ENCODE peak calls at places on chromosomes 12 and 14, in eight cellular contexts. M, K, Y, H, X, A, Z and R are unnamed samples.

GRCh38 chr12:42589465-42590323 is at the start of gene PRICKLE1:
- DNase-seq in Z (peak), A (peak), H (peak), Y (no peak), X (no peak), M (peak), K (peak), R (peak)

GRCh38 chr12:131222271-131223139 is 268.8 kb downstream of the ADGRD1 start:
- DNase-seq in X (no peak), Y (peak), M (no peak), A (peak), K (no peak), Z (no peak), H (no peak), R (no peak)

GRCh38 chr12:9928607-9929006 is 3.6 kb downstream of the CLEC2A start:
- DNase-seq in A (no peak), K (no peak), Y (no peak), Z (no peak), X (no peak), H (no peak), M (no peak), R (no peak)

GRCh38 chr12:13038491-13039161 is 5.6 kb upstream of the FAM234B start:
- DNase-seq in H (no peak), A (no peak), Y (no peak), Z (peak), K (peak), M (no peak), X (no peak), R (peak)

GRCh38 chr14:50855558-50855957 is 16.3 kb upstream of the ABHD12B start:
- DNase-seq in Y (no peak), X (no peak), K (peak), M (peak), Z (peak), H (no peak), A (no peak), R (no peak)

GRCh38 chr14:65255583-65256443 is 153.5 kb upstream of the MAX start:
- DNase-seq in Z (no peak), Y (no peak), X (peak), A (no peak), H (peak), K (peak), M (peak), R (no peak)

GRCh38 chr14:73248294-73248868 is 11.1 kb downstream of the PAPLN start:
- DNase-seq in K (peak), M (no peak), X (no peak), H (no peak), Z (peak), Y (peak), A (no peak), R (peak)

GRCh38 chr12:32549675-32550079 is 129.4 kb upstream of the DNM1L start:
- DNase-seq in K (peak), X (no peak), A (peak), M (peak), H (no peak), Y (no peak), Z (peak), R (peak)

GRCh38 chr12:125533434-125534029 is 468.3 kb downstream of the AACS start:
- DNase-seq in Y (no peak), X (no peak), K (no peak), H (peak), M (peak), A (no peak), Z (peak), R (no peak)

GRCh38 chr12:19945559-19946485 is 422.5 kb upstream of the PDE3A start:
- DNase-seq in A (peak), K (peak), M (no peak), Z (peak), X (no peak), Y (no peak), H (no peak), R (peak)

GRCh38 chr12:21938879-21939278 is 2.3 kb downstream of the ABCC9 start:
- DNase-seq in Y (no peak), H (no peak), K (no peak), M (no peak), Z (peak), A (no peak), X (no peak), R (no peak)

GRCh38 chr12:21940972-21941521 is at the start of gene ABCC9:
- DNase-seq in Y (no peak), H (peak), K (peak), M (peak), X (no peak), Z (peak), A (peak), R (peak)

GRCh38 chr12:21940549-21940948 is 677 bp downstream of the ABCC9 start:
- DNase-seq in Z (no peak), K (no peak), H (no peak), Y (no peak), M (peak), X (no peak), A (no peak), R (no peak)

GRCh38 chr12:21941522-21942376 is 523 bp upstream of the ABCC9 start:
- DNase-seq in K (peak), Z (peak), A (peak), X (no peak), Y (no peak), H (peak), M (peak), R (peak)

GRCh38 chr12:21939435-21939834 is 1.8 kb downstream of the ABCC9 start:
- DNase-seq in Z (no peak), Y (no peak), K (no peak), M (peak), H (no peak), X (no peak), A (peak), R (no peak)
- H3K4me3 ChIP-seq in Z (peak), Y (no peak), K (no peak), M (no peak), H (no peak), X (no peak), A (no peak), R (no peak)

GRCh38 chr12:104670439-104671406 is 214.0 kb downstream of the CHST11 start:
- DNase-seq in H (no peak), Z (no peak), M (no peak), K (no peak), A (no peak), Y (no peak), X (no peak), R (no peak)
- H3K4me3 ChIP-seq in H (no peak), Z (no peak), M (no peak), K (no peak), A (no peak), Y (peak), X (no peak), R (no peak)

DNA sequence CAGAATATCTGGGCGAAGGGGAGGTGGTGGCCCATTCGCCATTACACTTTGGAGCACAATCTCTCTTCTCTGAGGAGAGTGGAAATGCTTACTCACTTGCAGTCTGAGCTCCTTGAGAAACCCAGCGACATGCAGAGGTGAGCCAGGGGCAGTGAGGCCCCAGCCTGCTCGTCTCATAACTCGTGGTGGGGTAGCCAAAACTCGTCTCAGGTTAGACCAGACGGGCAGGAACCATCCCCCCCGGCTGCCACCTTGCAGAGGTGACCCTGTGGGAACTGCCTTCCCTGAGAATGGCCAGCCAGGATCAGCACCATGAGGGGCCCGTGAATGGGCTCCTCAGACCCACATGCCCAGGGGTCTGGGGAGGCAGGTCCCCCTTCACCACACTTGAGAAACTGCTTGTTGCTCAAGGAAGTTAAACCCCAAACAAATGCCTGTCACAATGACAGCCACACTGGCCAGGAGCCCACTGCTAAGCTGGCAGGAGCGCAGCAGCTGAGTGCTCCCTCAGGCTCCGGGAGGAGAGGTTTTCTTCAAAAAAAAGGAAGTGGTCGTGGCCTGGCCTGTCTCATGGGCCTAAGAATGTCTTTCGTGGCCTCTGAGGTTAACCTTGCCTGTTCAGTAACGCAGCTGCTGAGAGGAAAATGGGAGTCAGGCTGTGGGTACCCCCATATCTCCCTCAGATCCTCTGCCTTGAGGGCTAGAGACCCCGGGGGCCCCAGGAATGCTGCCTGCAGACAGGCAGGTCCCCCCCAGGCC is 9.2 kb upstream of the ALDH2 start:
- DNase-seq in Z (peak), H (peak), X (no peak), Y (no peak), M (no peak), K (peak), A (peak), R (peak)
- H3K4me3 ChIP-seq in Z (no peak), H (no peak), X (no peak), Y (no peak), M (no peak), K (no peak), A (no peak), R (no peak)

GRCh38 chr12:50482566-50482965 is 22.2 kb upstream of the DIP2B start:
- DNase-seq in A (no peak), Z (peak), K (peak), H (no peak), Y (no peak), M (no peak), X (no peak), R (no peak)

DNA sequence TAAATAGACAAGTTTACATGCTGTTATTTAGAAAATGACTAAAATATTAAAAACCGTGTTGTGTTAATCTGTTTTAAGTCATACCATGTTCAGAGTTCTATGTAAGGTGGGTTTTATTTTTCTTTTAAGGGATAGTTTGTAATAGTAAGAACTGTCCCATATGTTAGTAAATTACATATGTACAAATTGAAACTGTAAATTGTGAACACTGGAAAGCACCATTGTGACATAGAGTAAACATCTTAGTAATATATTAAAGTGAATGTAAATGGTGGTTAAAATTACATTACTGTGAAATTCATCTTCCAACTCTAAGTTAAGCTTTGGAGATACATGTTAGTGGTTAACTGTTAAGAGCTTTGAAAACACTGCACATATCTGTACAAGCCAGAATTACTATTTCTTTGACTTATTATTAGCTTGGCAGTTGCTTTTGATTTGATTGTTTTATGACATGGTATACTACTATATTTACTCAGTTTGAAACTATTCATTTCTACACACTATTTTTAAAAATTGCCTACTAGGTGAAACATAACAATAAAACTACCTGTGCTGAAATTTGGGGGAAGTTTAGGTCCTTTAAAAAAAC is 27.4 kb upstream of the DIP2B start:
- DNase-seq in M (no peak), Z (no peak), Y (no peak), K (no peak), H (no peak), A (no peak), X (no peak), R (no peak)
- H3K4me3 ChIP-seq in M (no peak), Z (no peak), Y (no peak), K (no peak), H (no peak), A (no peak), X (no peak), R (no peak)

DNA sequence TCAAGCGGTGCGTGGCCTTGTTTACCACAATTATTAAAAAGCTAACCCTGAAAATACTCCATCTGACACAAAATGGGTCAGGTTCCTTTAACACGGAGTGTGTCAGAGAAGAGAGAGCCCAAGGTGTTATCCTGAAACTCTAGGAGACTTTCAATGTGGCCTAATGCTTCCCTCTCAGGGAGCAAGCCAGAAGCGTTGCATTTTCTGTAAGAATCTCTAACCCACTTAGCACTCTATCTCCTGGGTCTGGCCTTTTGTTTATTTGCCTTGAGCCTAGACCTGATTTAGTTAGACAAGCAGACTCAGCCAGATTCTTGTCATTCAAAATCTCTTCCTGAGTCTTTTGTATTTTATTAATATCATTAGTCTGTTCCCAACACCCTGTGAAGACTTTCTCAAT is 184.0 kb upstream of the SYT1 start:
- DNase-seq in K (no peak), Y (no peak), X (no peak), A (no peak), Z (no peak), H (no peak), M (peak), R (no peak)
- H3K4me3 ChIP-seq in K (no peak), Y (no peak), X (no peak), A (no peak), Z (no peak), H (no peak), M (no peak), R (no peak)

DNA sequence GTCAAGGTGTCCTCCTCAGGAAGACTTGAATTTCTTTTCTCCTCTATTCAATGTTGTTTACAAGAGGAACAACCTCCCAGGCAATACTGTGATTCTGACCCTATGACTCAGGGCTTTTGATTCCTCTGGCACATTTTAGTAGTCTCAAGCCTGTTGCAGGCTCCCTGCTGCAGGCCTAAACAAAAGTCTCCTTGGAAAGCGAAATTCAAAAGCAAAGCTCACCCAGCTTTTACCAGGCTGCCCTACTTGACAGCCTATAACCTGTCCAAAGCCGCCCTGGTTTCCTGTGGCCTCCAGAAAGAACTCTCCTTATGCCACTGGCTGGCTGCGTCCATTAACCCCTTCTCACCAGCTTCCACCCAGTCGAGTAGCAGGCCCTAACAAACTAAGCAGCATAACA is 11.6 kb downstream of the FGD6 start:
- DNase-seq in K (peak), M (peak), Y (no peak), X (no peak), H (no peak), A (no peak), Z (peak), R (peak)
- H3K4me3 ChIP-seq in K (no peak), M (peak), Y (peak), X (no peak), H (no peak), A (no peak), Z (no peak), R (no peak)